ENCODE peak calls at places on chromosomes 7 and 10, in eight cellular contexts. One of them, this sample, is unnamed.

GRCh38 chr10:11468126-11468742 is 143.2 kb downstream of the USP6NL start:
- DNase-seq in H9: no peak
- DNase-seq in upper lobe of right lung: no peak
- DNase-seq in left lung: no peak
- DNase-seq in mammary epithelial cell: no peak
- DNase-seq in cardiac muscle cell: no peak
- DNase-seq in bronchial epithelial cell: peak; percentile 57
- DNase-seq in nephron progenitor cell: no peak
- DNase-seq in this sample: no peak

GRCh38 chr7:154789404-154789803 is 213.5 kb downstream of the PAXIP1 start:
- DNase-seq in H9: no peak
- DNase-seq in upper lobe of right lung: no peak
- DNase-seq in left lung: no peak
- DNase-seq in mammary epithelial cell: no peak
- DNase-seq in cardiac muscle cell: no peak
- DNase-seq in bronchial epithelial cell: no peak
- DNase-seq in nephron progenitor cell: peak; percentile 51
- DNase-seq in this sample: no peak

GRCh38 chr10:29993319-29993876 is 66.0 kb downstream of the JCAD start:
- DNase-seq in H9: no peak
- DNase-seq in upper lobe of right lung: no peak
- DNase-seq in left lung: no peak
- DNase-seq in mammary epithelial cell: no peak
- DNase-seq in cardiac muscle cell: peak; percentile 46
- DNase-seq in bronchial epithelial cell: no peak
- DNase-seq in nephron progenitor cell: peak; percentile 57
- DNase-seq in this sample: no peak

GRCh38 chr7:44748948-44749731 is 493 bp downstream of the ZMIZ2 start:
- DNase-seq in H9: no peak
- DNase-seq in upper lobe of right lung: no peak
- DNase-seq in left lung: no peak
- DNase-seq in mammary epithelial cell: no peak
- DNase-seq in cardiac muscle cell: no peak
- DNase-seq in bronchial epithelial cell: no peak
- DNase-seq in nephron progenitor cell: peak; percentile 29
- DNase-seq in this sample: peak; percentile 87

GRCh38 chr7:21028186-21028989 is 241.7 kb upstream of the SP8 start:
- DNase-seq in H9: peak; percentile 38
- DNase-seq in upper lobe of right lung: no peak
- DNase-seq in left lung: peak; percentile 67
- DNase-seq in mammary epithelial cell: peak; percentile 79
- DNase-seq in cardiac muscle cell: no peak
- DNase-seq in bronchial epithelial cell: peak; percentile 84
- DNase-seq in nephron progenitor cell: peak; percentile 8
- DNase-seq in this sample: no peak

GRCh38 chr7:27106181-27106905 is 3.9 kb upstream of the HOXA2 start:
- DNase-seq in H9: peak; percentile 77
- DNase-seq in upper lobe of right lung: no peak
- DNase-seq in left lung: peak; percentile 77
- DNase-seq in mammary epithelial cell: peak; percentile 58
- DNase-seq in cardiac muscle cell: no peak
- DNase-seq in bronchial epithelial cell: no peak
- DNase-seq in nephron progenitor cell: no peak
- DNase-seq in this sample: no peak

GRCh38 chr7:10468908-10469307 is 504.8 kb upstream of the PHF14 start:
- DNase-seq in H9: no peak
- DNase-seq in upper lobe of right lung: no peak
- DNase-seq in left lung: no peak
- DNase-seq in mammary epithelial cell: no peak
- DNase-seq in cardiac muscle cell: no peak
- DNase-seq in bronchial epithelial cell: no peak
- DNase-seq in nephron progenitor cell: no peak
- DNase-seq in this sample: no peak

GRCh38 chr7:91668217-91668616 is 212.3 kb downstream of the MTERF1 start:
- DNase-seq in H9: no peak
- DNase-seq in upper lobe of right lung: no peak
- DNase-seq in left lung: no peak
- DNase-seq in mammary epithelial cell: no peak
- DNase-seq in cardiac muscle cell: no peak
- DNase-seq in bronchial epithelial cell: no peak
- DNase-seq in nephron progenitor cell: no peak
- DNase-seq in this sample: no peak

GRCh38 chr7:50685445-50686070 is 97.1 kb downstream of the GRB10 start:
- DNase-seq in H9: no peak
- DNase-seq in upper lobe of right lung: no peak
- DNase-seq in left lung: no peak
- DNase-seq in mammary epithelial cell: no peak
- DNase-seq in cardiac muscle cell: no peak
- DNase-seq in bronchial epithelial cell: peak; percentile 36
- DNase-seq in nephron progenitor cell: no peak
- DNase-seq in this sample: no peak

GRCh38 chr7:2237109-2237602 is 4.4 kb upstream of the MAD1L1 start:
- DNase-seq in H9: no peak
- DNase-seq in upper lobe of right lung: peak; percentile 82
- DNase-seq in left lung: no peak
- DNase-seq in mammary epithelial cell: peak; percentile 3
- DNase-seq in cardiac muscle cell: no peak
- DNase-seq in bronchial epithelial cell: peak; percentile 81
- DNase-seq in nephron progenitor cell: no peak
- DNase-seq in this sample: no peak

GRCh38 chr7:38020134-38020533 is 99.7 kb downstream of the EPDR1 start:
- DNase-seq in H9: no peak
- DNase-seq in upper lobe of right lung: no peak
- DNase-seq in left lung: no peak
- DNase-seq in mammary epithelial cell: no peak
- DNase-seq in cardiac muscle cell: peak; percentile 14
- DNase-seq in bronchial epithelial cell: peak; percentile 6
- DNase-seq in nephron progenitor cell: no peak
- DNase-seq in this sample: no peak

GRCh38 chr7:106566672-106567071 is 94.3 kb downstream of the CCDC71L start:
- DNase-seq in H9: no peak
- DNase-seq in upper lobe of right lung: no peak
- DNase-seq in left lung: no peak
- DNase-seq in mammary epithelial cell: no peak
- DNase-seq in cardiac muscle cell: peak; percentile 49
- DNase-seq in bronchial epithelial cell: no peak
- DNase-seq in nephron progenitor cell: no peak
- DNase-seq in this sample: no peak

GRCh38 chr7:135189961-135190360 is 19.5 kb upstream of the CYREN start:
- DNase-seq in H9: no peak
- DNase-seq in upper lobe of right lung: no peak
- DNase-seq in left lung: no peak
- DNase-seq in mammary epithelial cell: no peak
- DNase-seq in cardiac muscle cell: no peak
- DNase-seq in bronchial epithelial cell: peak; percentile 48
- DNase-seq in nephron progenitor cell: no peak
- DNase-seq in this sample: no peak

GRCh38 chr7:84848219-84848973 is 338.5 kb downstream of the SEMA3D start:
- DNase-seq in H9: no peak
- DNase-seq in upper lobe of right lung: no peak
- DNase-seq in left lung: no peak
- DNase-seq in mammary epithelial cell: no peak
- DNase-seq in cardiac muscle cell: peak; percentile 2
- DNase-seq in bronchial epithelial cell: no peak
- DNase-seq in nephron progenitor cell: no peak
- DNase-seq in this sample: no peak

GRCh38 chr10:86668297-86669165 is at the start of gene LDB3:
- DNase-seq in H9: no peak
- DNase-seq in upper lobe of right lung: no peak
- DNase-seq in left lung: no peak
- DNase-seq in mammary epithelial cell: no peak
- DNase-seq in cardiac muscle cell: peak; percentile 40
- DNase-seq in bronchial epithelial cell: no peak
- DNase-seq in nephron progenitor cell: peak; percentile 53
- DNase-seq in this sample: no peak

GRCh38 chr10:12922117-12922900 is 79.2 kb downstream of the CCDC3 start:
- DNase-seq in H9: no peak
- DNase-seq in upper lobe of right lung: no peak
- DNase-seq in left lung: no peak
- DNase-seq in mammary epithelial cell: no peak
- DNase-seq in cardiac muscle cell: no peak
- DNase-seq in bronchial epithelial cell: no peak
- DNase-seq in nephron progenitor cell: no peak
- DNase-seq in this sample: no peak

GRCh38 chr7:24328050-24328449 is 44.1 kb downstream of the NPY start:
- DNase-seq in H9: no peak
- DNase-seq in upper lobe of right lung: peak; percentile 69
- DNase-seq in left lung: no peak
- DNase-seq in mammary epithelial cell: no peak
- DNase-seq in cardiac muscle cell: no peak
- DNase-seq in bronchial epithelial cell: peak; percentile 22
- DNase-seq in nephron progenitor cell: no peak
- DNase-seq in this sample: no peak

GRCh38 chr7:70694909-70695803 is 436.8 kb upstream of the GALNT17 start:
- DNase-seq in H9: no peak
- DNase-seq in upper lobe of right lung: peak; percentile 69
- DNase-seq in left lung: no peak
- DNase-seq in mammary epithelial cell: peak; percentile 30
- DNase-seq in cardiac muscle cell: peak; percentile 21
- DNase-seq in bronchial epithelial cell: no peak
- DNase-seq in nephron progenitor cell: peak; percentile 53
- DNase-seq in this sample: no peak

GRCh38 chr7:29485376-29486190 is 78.1 kb upstream of the PRR15 start:
- DNase-seq in H9: no peak
- DNase-seq in upper lobe of right lung: no peak
- DNase-seq in left lung: no peak
- DNase-seq in mammary epithelial cell: no peak
- DNase-seq in cardiac muscle cell: no peak
- DNase-seq in bronchial epithelial cell: no peak
- DNase-seq in nephron progenitor cell: no peak
- DNase-seq in this sample: no peak

GRCh38 chr7:43491984-43492383 is 90.9 kb upstream of the STK17A start:
- DNase-seq in H9: no peak
- DNase-seq in upper lobe of right lung: no peak
- DNase-seq in left lung: no peak
- DNase-seq in mammary epithelial cell: peak; percentile 80
- DNase-seq in cardiac muscle cell: peak; percentile 57
- DNase-seq in bronchial epithelial cell: peak; percentile 83
- DNase-seq in nephron progenitor cell: no peak
- DNase-seq in this sample: no peak

DNA sequence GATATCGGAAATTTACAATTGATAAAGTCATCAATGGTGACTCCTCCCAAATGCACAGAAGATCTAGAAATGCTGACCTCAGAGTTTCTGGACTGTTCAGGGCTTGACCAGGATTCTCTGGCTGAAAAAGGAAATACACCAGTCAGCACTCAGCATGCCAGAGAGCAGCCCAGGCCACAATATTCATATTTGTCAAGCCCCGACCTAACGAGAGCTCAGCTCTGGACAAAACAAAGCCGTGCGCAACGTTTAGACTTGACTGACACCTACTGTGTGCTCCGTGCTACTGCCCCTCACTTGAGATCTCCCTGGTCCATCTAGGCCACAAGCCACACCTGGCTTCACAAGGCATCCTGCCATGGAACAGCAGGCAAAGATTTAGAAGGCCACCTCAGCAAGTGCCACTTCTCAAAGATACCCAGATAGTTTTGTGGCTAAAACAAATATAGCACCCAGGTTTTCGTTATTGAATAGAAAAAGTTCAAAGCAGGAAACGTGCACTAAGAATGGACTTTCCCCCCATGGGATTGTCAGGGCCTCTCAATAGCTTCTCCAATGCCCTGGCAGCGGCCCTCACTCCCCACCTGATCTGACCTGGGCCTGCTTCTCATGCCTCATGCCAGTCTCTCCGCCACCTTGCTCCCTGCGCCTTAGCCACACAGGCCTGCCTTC is 218.3 kb downstream of the FAM107B start:
- DNase-seq in H9: peak; percentile 64
- DNase-seq in upper lobe of right lung: no peak
- DNase-seq in left lung: no peak
- DNase-seq in mammary epithelial cell: no peak
- DNase-seq in cardiac muscle cell: no peak
- DNase-seq in bronchial epithelial cell: peak; percentile 31
- DNase-seq in nephron progenitor cell: no peak
- DNase-seq in this sample: no peak
- TF ChIP-seq CTCF in H9: peak; percentile 63
- TF ChIP-seq CTCF in upper lobe of right lung: no peak
- TF ChIP-seq CTCF in left lung: peak; percentile 10
- TF ChIP-seq CTCF in mammary epithelial cell: no peak
- TF ChIP-seq CTCF in cardiac muscle cell: no peak
- TF ChIP-seq CTCF in bronchial epithelial cell: peak; percentile 33
- TF ChIP-seq CTCF in nephron progenitor cell: peak; percentile 7
- TF ChIP-seq CTCF in this sample: peak; percentile 24

GRCh38 chr7:131624536-131624935 is 68.1 kb upstream of the PODXL start:
- DNase-seq in H9: no peak
- DNase-seq in upper lobe of right lung: no peak
- DNase-seq in left lung: no peak
- DNase-seq in mammary epithelial cell: no peak
- DNase-seq in cardiac muscle cell: no peak
- DNase-seq in bronchial epithelial cell: no peak
- DNase-seq in nephron progenitor cell: no peak
- DNase-seq in this sample: no peak

GRCh38 chr7:131626643-131627042 is 70.2 kb upstream of the PODXL start:
- DNase-seq in H9: no peak
- DNase-seq in upper lobe of right lung: no peak
- DNase-seq in left lung: peak; percentile 22
- DNase-seq in mammary epithelial cell: no peak
- DNase-seq in cardiac muscle cell: no peak
- DNase-seq in bronchial epithelial cell: no peak
- DNase-seq in nephron progenitor cell: no peak
- DNase-seq in this sample: no peak

GRCh38 chr7:131628634-131629033 is 72.2 kb upstream of the PODXL start:
- DNase-seq in H9: no peak
- DNase-seq in upper lobe of right lung: no peak
- DNase-seq in left lung: no peak
- DNase-seq in mammary epithelial cell: no peak
- DNase-seq in cardiac muscle cell: no peak
- DNase-seq in bronchial epithelial cell: no peak
- DNase-seq in nephron progenitor cell: no peak
- DNase-seq in this sample: no peak

GRCh38 chr7:131627589-131628212 is 71.3 kb upstream of the PODXL start:
- DNase-seq in H9: no peak
- DNase-seq in upper lobe of right lung: no peak
- DNase-seq in left lung: peak; percentile 34
- DNase-seq in mammary epithelial cell: no peak
- DNase-seq in cardiac muscle cell: no peak
- DNase-seq in bronchial epithelial cell: no peak
- DNase-seq in nephron progenitor cell: no peak
- DNase-seq in this sample: no peak

GRCh38 chr7:131625817-131626372 is 69.5 kb upstream of the PODXL start:
- DNase-seq in H9: peak; percentile 91
- DNase-seq in upper lobe of right lung: no peak
- DNase-seq in left lung: peak; percentile 55
- DNase-seq in mammary epithelial cell: peak; percentile 61
- DNase-seq in cardiac muscle cell: peak; percentile 35
- DNase-seq in bronchial epithelial cell: peak; percentile 69
- DNase-seq in nephron progenitor cell: peak; percentile 39
- DNase-seq in this sample: no peak
- TF ChIP-seq CTCF in H9: peak; percentile 54
- TF ChIP-seq CTCF in upper lobe of right lung: peak; percentile 16
- TF ChIP-seq CTCF in left lung: no peak
- TF ChIP-seq CTCF in mammary epithelial cell: no peak
- TF ChIP-seq CTCF in cardiac muscle cell: no peak
- TF ChIP-seq CTCF in bronchial epithelial cell: no peak
- TF ChIP-seq CTCF in nephron progenitor cell: no peak
- TF ChIP-seq CTCF in this sample: no peak

GRCh38 chr10:119299531-119299930 is 92.2 kb downstream of the GRK5 start:
- DNase-seq in H9: no peak
- DNase-seq in upper lobe of right lung: no peak
- DNase-seq in left lung: no peak
- DNase-seq in mammary epithelial cell: no peak
- DNase-seq in cardiac muscle cell: peak; percentile 35
- DNase-seq in bronchial epithelial cell: no peak
- DNase-seq in nephron progenitor cell: no peak
- DNase-seq in this sample: no peak
- TF ChIP-seq CTCF in H9: peak; percentile 27
- TF ChIP-seq CTCF in upper lobe of right lung: no peak
- TF ChIP-seq CTCF in left lung: no peak
- TF ChIP-seq CTCF in mammary epithelial cell: no peak
- TF ChIP-seq CTCF in cardiac muscle cell: no peak
- TF ChIP-seq CTCF in bronchial epithelial cell: no peak
- TF ChIP-seq CTCF in nephron progenitor cell: no peak
- TF ChIP-seq CTCF in this sample: peak; percentile 24

GRCh38 chr7:137091396-137091795 is 222.9 kb downstream of the CHRM2 start:
- DNase-seq in H9: peak; percentile 52
- DNase-seq in upper lobe of right lung: no peak
- DNase-seq in left lung: no peak
- DNase-seq in mammary epithelial cell: no peak
- DNase-seq in cardiac muscle cell: peak; percentile 50
- DNase-seq in bronchial epithelial cell: no peak
- DNase-seq in nephron progenitor cell: peak; percentile 18
- DNase-seq in this sample: no peak
- TF ChIP-seq CTCF in H9: peak; percentile 71
- TF ChIP-seq CTCF in upper lobe of right lung: no peak
- TF ChIP-seq CTCF in left lung: no peak
- TF ChIP-seq CTCF in mammary epithelial cell: no peak
- TF ChIP-seq CTCF in cardiac muscle cell: peak; percentile 46
- TF ChIP-seq CTCF in bronchial epithelial cell: peak; percentile 15
- TF ChIP-seq CTCF in nephron progenitor cell: peak; percentile 30
- TF ChIP-seq CTCF in this sample: peak; percentile 72